ENCODE peak calls at places on chromosomes 7 and 10, in four cellular contexts. K, S, Z and T are unnamed samples.

GRCh38 chr10:54797636-54798395 is 3.2 kb downstream of the PCDH15 start:
- DNase-seq in S (no peak), Z (no peak), K (no peak), T (no peak)

GRCh38 chr10:70106958-70107791 is 25.4 kb downstream of the AIFM2 start:
- DNase-seq in K (no peak), Z (no peak), S (no peak), T (no peak)

GRCh38 chr7:64885520-64886240 is 17.4 kb upstream of the ZNF273 start:
- DNase-seq in Z (peak; percentile 2), S (no peak), K (no peak), T (no peak)

GRCh38 chr7:159109092-159110035 is 35.3 kb downstream of the VIPR2 start:
- DNase-seq in K (peak; percentile 38), Z (peak; percentile 55), S (peak; percentile 58), T (no peak)

GRCh38 chr7:89072094-89072493 is 276.6 kb upstream of the TEX47 start:
- DNase-seq in K (no peak), S (no peak), Z (no peak), T (no peak)

GRCh38 chr10:73989594-73990142 is 8.2 kb upstream of the VCL start:
- DNase-seq in K (no peak), Z (no peak), S (no peak), T (no peak)

GRCh38 chr7:157440346-157441022 is 103.7 kb downstream of the DNAJB6 start:
- DNase-seq in S (peak; percentile 56), K (peak; percentile 39), Z (no peak), T (no peak)

GRCh38 chr7:72037494-72037893 is 374.6 kb downstream of the CALN1 start:
- DNase-seq in Z (no peak), K (no peak), S (no peak), T (no peak)

GRCh38 chr10:15167411-15168295 is 840 bp downstream of the NMT2 start:
- DNase-seq in K (peak; percentile 79), S (no peak), Z (peak; percentile 52), T (peak; percentile 78)

GRCh38 chr10:35898722-35899485 is 256.8 kb upstream of the FZD8 start:
- DNase-seq in Z (peak; percentile 33), S (no peak), K (no peak), T (no peak)

GRCh38 chr7:85186083-85186520 is 754 bp downstream of the SEMA3D start:
- DNase-seq in Z (peak; percentile 21), K (peak; percentile 62), S (peak; percentile 43), T (no peak)

GRCh38 chr7:127650842-127651555 is 995 bp upstream of the SND1 start:
- DNase-seq in S (no peak), Z (no peak), K (no peak), T (no peak)

GRCh38 chr7:3068568-3068967 is 24.9 kb upstream of the CARD11 start:
- DNase-seq in K (no peak), S (no peak), Z (no peak), T (no peak)

GRCh38 chr7:493661-494251 is 25.9 kb downstream of the PDGFA start:
- DNase-seq in Z (peak; percentile 11), K (peak; percentile 55), S (peak; percentile 77), T (peak; percentile 36)

GRCh38 chr10:2214805-2215204 is 477.5 kb upstream of the ADARB2 start:
- DNase-seq in Z (no peak), S (no peak), K (no peak), T (no peak)

GRCh38 chr10:26211781-26212444 is 4.7 kb upstream of the GAD2 start:
- DNase-seq in K (no peak), Z (no peak), S (no peak), T (no peak)

GRCh38 chr10:114616516-114616915 is 41.6 kb downstream of the ABLIM1 start:
- DNase-seq in Z (no peak), S (no peak), K (no peak), T (no peak)

GRCh38 chr7:17802056-17802455 is 138.2 kb downstream of the SNX13 start:
- DNase-seq in S (no peak), K (no peak), Z (no peak), T (no peak)

GRCh38 chr7:5595545-5596045 is 172.0 kb upstream of the TNRC18 start:
- DNase-seq in K (no peak), Z (no peak), S (no peak), T (no peak)

GRCh38 chr7:90717286-90718060 is 121.4 kb downstream of the CDK14 start:
- DNase-seq in S (no peak), Z (no peak), K (no peak), T (peak; percentile 54)

GRCh38 chr7:143069912-143070500 is 17.9 kb downstream of the OR6V1 start:
- DNase-seq in K (no peak), Z (no peak), S (no peak), T (no peak)

GRCh38 chr7:44978511-44979366 is at the start of gene MYO1G:
- DNase-seq in Z (peak; percentile 44), S (peak; percentile 91), K (peak; percentile 82), T (no peak)

GRCh38 chr10:110212119-110213006 is 5.0 kb downstream of the MXI1 start:
- DNase-seq in S (no peak), Z (peak; percentile 46), K (no peak), T (no peak)

DNA sequence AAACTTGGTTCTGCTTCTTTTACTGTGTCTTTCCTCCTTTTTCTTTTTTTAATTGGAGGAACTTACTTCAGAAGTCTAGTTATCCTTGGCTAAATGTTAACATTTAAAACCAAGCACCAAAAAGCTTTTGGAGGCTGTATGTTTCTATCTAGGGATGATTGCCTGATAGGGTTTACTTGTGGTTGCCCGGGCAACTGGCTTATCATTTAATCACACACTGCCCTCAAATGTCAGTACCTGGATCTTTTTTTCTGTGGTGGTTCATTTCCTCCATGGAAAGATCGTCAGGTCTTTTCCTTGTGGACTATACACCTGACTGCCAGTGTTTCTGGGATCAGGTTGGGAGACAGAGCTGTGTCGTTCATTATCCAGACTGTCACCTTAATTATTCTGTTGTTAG is 173.2 kb downstream of the WNT2 start:
- DNase-seq in S (no peak), Z (no peak), K (no peak), T (no peak)
- TF ChIP-seq CTCF in S (no peak), Z (no peak), K (no peak), T (no peak)

GRCh38 chr7:50368366-50368765 is 63.9 kb downstream of the IKZF1 start:
- DNase-seq in K (no peak), S (no peak), Z (no peak), T (no peak)
- H3K4me1 ChIP-seq in K (no peaks in the 10 kb centered on the region), S (no peaks in the 10 kb centered on the region), Z (peaks cover 21% of the 10 kb centered on the region), T (no peaks in the 10 kb centered on the region)

GRCh38 chr10:3750352-3750816 is 34.6 kb downstream of the KLF6 start:
- DNase-seq in Z (no peak), S (no peak), K (no peak), T (no peak)
- TF ChIP-seq CTCF in Z (no peak), S (no peak), K (no peak), T (no peak)

GRCh38 chr7:25656581-25657026 is 428.3 kb upstream of the NPVF start:
- DNase-seq in Z (no peak), S (no peak), K (no peak), T (no peak)

GRCh38 chr7:25647872-25648271 is 419.6 kb upstream of the NPVF start:
- DNase-seq in K (no peak), Z (no peak), S (no peak), T (no peak)

GRCh38 chr7:25656071-25656470 is 427.8 kb upstream of the NPVF start:
- DNase-seq in K (no peak), S (no peak), Z (no peak), T (no peak)

GRCh38 chr7:25658375-25658774 is 430.1 kb upstream of the NPVF start:
- DNase-seq in Z (no peak), S (no peak), K (no peak), T (no peak)

DNA sequence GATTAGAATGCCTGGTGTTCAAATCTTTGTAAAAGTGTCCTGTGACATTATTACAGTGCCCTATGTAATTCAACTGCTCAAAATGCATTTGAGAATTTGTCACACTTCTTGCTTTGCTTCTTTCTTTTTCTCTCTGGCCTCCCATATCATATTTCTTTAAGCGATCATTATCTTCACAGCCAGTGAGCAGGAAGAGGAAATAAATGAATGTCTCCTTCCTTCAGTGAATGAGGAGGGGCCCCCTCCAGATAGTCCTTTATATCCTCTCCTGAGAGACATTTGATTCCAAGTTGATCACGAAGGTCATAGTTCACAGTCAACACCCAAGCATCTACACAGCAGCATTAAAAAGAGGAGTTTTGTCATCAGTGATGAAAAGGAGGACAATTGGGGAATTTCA is 425.1 kb upstream of the NPVF start:
- DNase-seq in K (no peak), Z (no peak), S (no peak), T (no peak)
- H3K4me1 ChIP-seq in K (no peaks in the 10 kb centered on the region), Z (no peaks in the 10 kb centered on the region), S (no peaks in the 10 kb centered on the region), T (no peaks in the 10 kb centered on the region)

GRCh38 chr10:78301891-78302738 is 268.5 kb downstream of the RPS24 start:
- DNase-seq in Z (no peak), S (no peak), K (no peak), T (peak; percentile 38)
- TF ChIP-seq CTCF in Z (peak; percentile 12), S (no peak), K (no peak), T (no peak)

DNA sequence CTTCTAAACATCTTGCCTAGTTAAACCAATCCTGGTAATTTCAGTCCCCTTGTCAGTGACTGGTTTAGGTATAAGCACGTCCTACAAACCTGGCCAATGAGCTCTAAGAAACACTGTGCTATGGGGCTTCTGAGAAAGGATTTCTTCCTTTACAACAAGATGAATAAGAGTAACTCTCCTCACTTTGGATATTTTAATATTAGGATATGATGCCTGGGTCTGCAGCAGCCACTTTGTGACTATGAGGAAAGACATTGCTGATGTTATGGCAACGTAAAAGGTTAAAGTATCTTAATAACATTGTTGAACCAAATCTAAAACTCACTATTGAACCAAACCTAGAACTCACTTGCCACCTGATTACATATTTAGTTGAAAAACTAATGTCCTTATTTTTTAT is 26.5 kb upstream of the EPC1 start:
- DNase-seq in K (no peak), S (no peak), Z (no peak), T (no peak)
- H3K4me1 ChIP-seq in K (peaks cover 39% of the 10 kb centered on the region), S (peaks cover 31% of the 10 kb centered on the region), Z (peaks cover 32% of the 10 kb centered on the region), T (no peaks in the 10 kb centered on the region)

GRCh38 chr7:135341049-135341448 is 107.4 kb downstream of the STRA8 start:
- DNase-seq in K (no peak), Z (no peak), S (no peak), T (peak; percentile 81)
- TF ChIP-seq CTCF in K (no peak), Z (no peak), S (no peak), T (peak; percentile 49)

GRCh38 chr10:6537704-6538103 is 42.4 kb downstream of the PRKCQ start:
- DNase-seq in S (no peak), Z (peak; percentile 56), K (peak; percentile 70), T (no peak)

GRCh38 chr10:6542999-6543430 is 37.1 kb downstream of the PRKCQ start:
- DNase-seq in S (no peak), Z (no peak), K (no peak), T (no peak)

DNA sequence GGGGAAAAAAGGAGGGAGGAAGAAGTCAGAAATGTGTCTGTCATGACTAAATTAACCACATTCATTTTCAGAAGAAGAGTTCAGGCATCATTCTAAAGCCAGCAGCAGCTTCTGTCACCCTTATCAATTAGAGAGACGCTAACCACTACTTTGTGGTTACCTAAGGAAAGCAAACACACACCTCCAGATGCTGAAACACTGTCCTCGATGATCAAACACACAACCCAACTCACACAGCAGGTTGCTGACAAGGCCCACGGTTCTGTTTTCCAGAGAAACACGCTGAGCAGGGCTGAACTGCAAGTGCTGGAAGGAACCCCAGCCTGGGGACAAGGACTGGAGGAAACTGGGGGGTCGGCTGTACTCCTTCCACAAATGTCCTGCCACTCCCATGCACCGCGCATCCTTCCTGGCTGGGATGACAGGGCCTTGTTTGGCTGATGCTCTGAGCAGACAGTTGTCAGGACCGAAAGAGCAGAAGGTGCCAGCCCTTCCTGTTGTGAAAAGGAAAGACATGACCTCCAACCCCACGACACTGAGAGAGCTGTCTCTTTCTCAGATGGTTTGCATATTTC is 36.6 kb downstream of the PRKCQ start:
- DNase-seq in S (no peak), K (no peak), Z (no peak), T (no peak)
- H3K4me1 ChIP-seq in S (peaks cover 8% of the 10 kb centered on the region), K (peaks cover 11% of the 10 kb centered on the region), Z (peaks cover under 1% of the 10 kb centered on the region), T (no peaks in the 10 kb centered on the region)

GRCh38 chr10:128567561-128567960 is 441.3 kb upstream of the MKI67 start:
- DNase-seq in Z (peak; percentile 45), S (no peak), K (no peak), T (no peak)
- TF ChIP-seq CTCF in Z (no peak), S (no peak), K (no peak), T (no peak)